ENCODE peak calls at places on chromosome 18, in ten cellular contexts. N is body of pancreas; H is stomach; L is uterus; V is mucosa of descending colon; A is GM06990; Q is CD8-positive, alpha-beta T cell; P is CD4-positive, alpha-beta T cell; E is fibroblast of pulmonary artery; M is WERI-Rb-1. Z is an unnamed sample.
A peak's percentile ranks its signal among the peaks of the same experiment; 100 is the strongest.

GRCh38 chr18:79403723-79404566 is 8.2 kb downstream of the NFATC1 start:
- DNase-seq in N (no peak), P (no peak), V (no peak), M (no peak), Q (no peak), A (no peak), L (no peak), H (no peak), E (no peak), Z (no peak)

GRCh38 chr18:9578306-9578705 is 36.1 kb downstream of the PPP4R1 start:
- DNase-seq in P (no peak), Q (no peak), V (no peak), N (no peak), L (no peak), E (peak; percentile 21), A (no peak), M (no peak), H (no peak), Z (no peak)

GRCh38 chr18:48573632-48574293 is 34.9 kb downstream of the CTIF start:
- DNase-seq in E (no peak), N (no peak), H (no peak), Q (no peak), V (no peak), A (no peak), L (no peak), P (no peak), M (peak; percentile 30), Z (no peak)

GRCh38 chr18:34956663-34957062 is 84.5 kb upstream of the MAPRE2 start:
- DNase-seq in N (no peak), Q (no peak), P (no peak), H (no peak), L (no peak), V (no peak), E (peak; percentile 21), M (no peak), A (no peak), Z (no peak)

GRCh38 chr18:136433-136832 is 21.9 kb upstream of the USP14 start:
- DNase-seq in N (no peak), E (no peak), V (no peak), Q (no peak), H (no peak), L (no peak), A (no peak), P (no peak), M (no peak), Z (no peak)

GRCh38 chr18:65659312-65659711 is 91.5 kb upstream of the CDH7 start:
- DNase-seq in V (no peak), H (no peak), N (no peak), M (no peak), P (no peak), Q (no peak), A (no peak), E (no peak), L (no peak), Z (no peak)

GRCh38 chr18:58321986-58322385 is 278.0 kb downstream of the NEDD4L start:
- DNase-seq in L (peak; percentile 30), A (no peak), P (peak; percentile 43), E (peak; percentile 77), M (peak; percentile 46), Q (peak; percentile 12), H (peak; percentile 67), V (peak; percentile 73), N (peak; percentile 89), Z (peak; percentile 69)

GRCh38 chr18:22977847-22978701 is 44.9 kb downstream of the RBBP8 start:
- DNase-seq in H (no peak), V (no peak), Q (no peak), N (peak; percentile 34), M (no peak), A (peak; percentile 11), L (no peak), E (peak; percentile 83), P (no peak), Z (no peak)

GRCh38 chr18:64678048-64678447 is 529.2 kb upstream of the LINC00305 start:
- DNase-seq in H (no peak), N (no peak), A (no peak), P (no peak), M (no peak), Q (no peak), V (no peak), L (no peak), E (no peak), Z (no peak)

GRCh38 chr18:54416459-54416858 is 58.8 kb downstream of the C18orf54 start:
- DNase-seq in E (peak; percentile 70), N (no peak), L (no peak), V (no peak), Q (no peak), A (no peak), H (no peak), P (no peak), M (no peak), Z (no peak)

GRCh38 chr18:34971313-34971712 is 69.9 kb upstream of the MAPRE2 start:
- DNase-seq in V (no peak), E (peak; percentile 17), H (no peak), P (no peak), N (no peak), L (no peak), M (no peak), A (no peak), Q (no peak), Z (no peak)

GRCh38 chr18:59540356-59540755 is 156.9 kb downstream of the CCBE1 start:
- DNase-seq in M (no peak), Q (no peak), V (no peak), N (no peak), H (no peak), E (peak; percentile 26), P (no peak), L (no peak), A (no peak), Z (no peak)

GRCh38 chr18:64415218-64415617 is 266.3 kb upstream of the LINC00305 start:
- DNase-seq in P (no peak), N (no peak), A (no peak), E (no peak), L (no peak), M (no peak), Q (no peak), H (no peak), V (no peak), Z (no peak)

GRCh38 chr18:2994603-2995432 is 18.1 kb downstream of the LPIN2 start:
- DNase-seq in V (no peak), N (peak; percentile 36), Q (peak; percentile 56), H (no peak), M (no peak), L (no peak), P (peak; percentile 76), E (no peak), A (peak; percentile 73), Z (no peak)
- TF ChIP-seq CTCF in V (no peak), N (no peak), Q (peak; percentile 72), H (no peak), M (peak; percentile 32), L (no peak), P (peak; percentile 75), E (peak; percentile 7), A (peak; percentile 85), Z (peak; percentile 62)

DNA sequence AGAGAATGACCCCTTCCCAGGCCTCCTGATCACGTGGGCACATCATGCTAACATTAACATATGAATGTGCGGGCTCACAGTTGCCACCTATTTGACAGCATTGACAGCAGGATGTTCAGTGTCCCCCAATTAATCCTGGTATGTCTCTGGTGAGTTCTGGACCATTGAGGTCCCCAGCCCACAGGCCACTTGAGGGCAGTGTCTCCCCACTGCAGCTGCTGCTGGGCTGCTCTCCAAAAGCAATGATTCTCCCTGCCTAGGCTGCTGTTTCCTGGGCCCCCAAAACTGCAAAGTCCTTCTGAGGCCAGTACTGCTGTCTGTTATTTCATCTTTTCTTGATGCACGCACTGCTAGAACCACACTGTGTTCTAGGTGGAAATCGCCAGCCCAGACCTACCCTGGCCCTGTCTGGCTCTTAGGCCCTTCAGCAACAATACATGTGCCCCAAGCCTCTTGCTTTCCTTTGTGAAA is 52.7 kb upstream of the MAPK4 start:
- DNase-seq in E (peak; percentile 38), H (peak; percentile 48), L (peak; percentile 16), P (no peak), A (no peak), V (peak; percentile 50), Q (no peak), N (peak; percentile 52), M (peak; percentile 79), Z (no peak)
- TF ChIP-seq CTCF in E (peak; percentile 55), H (peak; percentile 68), L (no peak), P (no peak), A (peak; percentile 69), V (peak; percentile 25), Q (no peak), N (peak; percentile 55), M (peak; percentile 99), Z (peak; percentile 11)

DNA sequence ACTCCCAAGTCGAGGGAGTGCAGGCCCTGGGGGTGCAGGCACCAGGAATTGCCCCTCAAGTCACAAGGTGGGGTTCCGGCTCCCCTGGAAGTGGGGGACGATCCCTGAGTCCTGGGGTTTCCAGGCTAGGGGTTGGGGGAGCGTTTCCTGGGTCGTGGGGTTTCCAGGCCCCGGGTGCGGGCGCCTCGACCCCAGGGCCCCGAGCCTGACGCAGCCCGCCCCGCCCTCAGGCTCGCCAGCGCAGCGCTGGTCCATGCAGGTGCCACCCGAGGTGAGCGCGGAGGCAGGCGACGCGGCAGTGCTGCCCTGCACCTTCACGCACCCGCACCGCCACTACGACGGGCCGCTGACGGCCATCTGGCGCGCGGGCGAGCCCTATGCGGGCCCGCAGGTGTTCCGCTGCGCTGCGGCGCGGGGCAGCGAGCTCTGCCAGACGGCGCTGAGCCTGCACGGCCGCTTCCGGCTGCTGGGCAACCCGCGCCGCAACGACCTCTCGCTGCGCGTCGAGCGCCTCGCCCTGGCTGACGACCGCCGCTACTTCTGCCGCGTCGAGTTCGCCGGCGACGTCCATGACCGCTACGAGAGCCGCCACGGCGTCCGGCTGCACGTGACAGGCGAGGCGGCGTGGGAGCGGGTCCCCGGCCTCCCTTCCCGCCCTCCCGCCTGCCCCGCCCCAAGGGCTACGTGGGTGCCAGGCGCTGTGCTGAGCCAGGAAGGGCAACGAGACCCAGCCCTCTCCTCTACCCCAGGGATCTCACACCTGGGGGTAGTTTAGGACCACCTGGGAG is 12.0 kb downstream of the SIGLEC15 start:
- DNase-seq in V (peak; percentile 55), N (peak; percentile 59), L (no peak), Q (peak; percentile 15), M (peak; percentile 79), E (peak; percentile 66), H (peak; percentile 60), A (no peak), P (no peak), Z (no peak)
- TF ChIP-seq CTCF in V (no peak), N (no peak), L (no peak), Q (no peak), M (peak; percentile 71), E (no peak), H (peak; percentile 5), A (no peak), P (no peak), Z (no peak)

DNA sequence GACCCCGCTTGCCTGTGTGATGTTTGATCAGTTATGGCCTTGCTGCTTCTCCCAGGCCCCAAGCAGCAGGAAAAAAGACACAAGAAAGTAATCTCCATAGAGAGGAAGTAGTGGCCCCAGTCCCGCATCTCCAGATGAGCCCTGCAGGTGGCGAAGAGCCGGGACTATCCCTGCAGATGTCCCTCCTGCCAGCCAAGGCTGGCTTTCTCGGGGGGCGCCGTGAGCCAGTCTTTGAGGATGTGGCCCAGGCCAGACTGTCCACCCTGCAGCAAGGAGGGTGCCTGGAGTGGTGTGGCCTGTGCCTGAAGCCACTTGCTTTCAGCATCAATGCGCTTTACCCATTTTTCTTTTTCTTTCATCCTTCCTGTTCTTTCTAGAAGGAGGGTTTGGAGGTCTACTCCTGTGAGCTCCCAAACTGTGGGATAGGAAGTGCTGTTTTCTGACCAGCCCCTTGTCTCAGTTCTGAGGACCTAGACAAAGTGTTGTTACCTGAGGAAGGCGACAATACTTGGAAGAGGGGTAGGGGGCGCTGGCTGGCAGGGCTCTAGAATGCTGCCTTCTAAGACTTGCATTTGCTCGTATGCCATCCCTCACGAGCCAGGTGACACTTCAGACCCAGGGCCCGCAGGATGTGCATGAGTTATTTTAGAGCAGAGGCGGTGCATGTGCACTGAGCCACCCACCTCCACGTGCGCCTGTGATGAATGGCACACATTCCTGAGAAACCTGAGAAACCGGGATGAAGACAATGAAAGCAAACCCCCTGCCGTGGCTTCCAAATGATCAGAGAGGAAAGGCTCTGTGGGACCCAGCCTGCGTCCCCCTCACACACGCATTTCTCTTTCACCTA is 255.8 kb downstream of the FBXO15 start:
- DNase-seq in E (no peak), Q (no peak), A (no peak), L (no peak), V (no peak), H (no peak), P (no peak), M (peak; percentile 47), N (no peak), Z (no peak)
- TF ChIP-seq CTCF in E (no peak), Q (no peak), A (no peak), L (no peak), V (no peak), H (no peak), P (no peak), M (peak; percentile 46), N (no peak), Z (no peak)